ENCODE peak calls at places on chromosomes 11 and 22, in eight cellular contexts. F is LoVo; M is ACHN; P is SK-N-MC; Z is progenitor cell of endocrine pancreas; K is effector memory CD4-positive, alpha-beta T cell; W is NCI-H748 treated with DMSO at 0.1 percent for 48 hours; C is CD8-positive, alpha-beta T cell. N is an unnamed sample.

GRCh38 chr11:114082415-114082748 is 22.9 kb downstream of the ZBTB16 start:
- DNase-seq in W (no peak), K (no peak), F (no peak), P (no peak), M (no peak), C (no peak), Z (no peak), N (no peak)

GRCh38 chr22:34688825-34689224 is 377.1 kb upstream of the ISX start:
- DNase-seq in P (no peak), W (no peak), F (no peak), K (no peak), C (no peak), M (no peak), Z (no peak), N (no peak)

GRCh38 chr11:12377824-12378593 is 638 bp downstream of the PARVA start:
- DNase-seq in Z (peak), W (peak), P (peak), K (no peak), M (peak), F (peak), C (no peak), N (no peak)

GRCh38 chr11:18393581-18394299 is 623 bp upstream of the LDHA start:
- DNase-seq in W (no peak), C (no peak), M (no peak), P (no peak), Z (no peak), F (no peak), K (no peak), N (no peak)

GRCh38 chr11:10868375-10868774 is 10.5 kb upstream of the ZBED5 start:
- DNase-seq in Z (no peak), W (no peak), K (no peak), C (no peak), P (no peak), F (no peak), M (no peak), N (no peak)

GRCh38 chr11:72885853-72886252 is 71.6 kb downstream of the ATG16L2 start:
- DNase-seq in P (no peak), W (no peak), C (no peak), M (no peak), F (no peak), K (no peak), Z (no peak), N (no peak)

GRCh38 chr11:118168751-118169150 is 7.7 kb downstream of the SCN2B start:
- DNase-seq in C (no peak), P (no peak), F (no peak), M (no peak), K (no peak), W (no peak), Z (no peak), N (no peak)

GRCh38 chr22:18008136-18008535 is 16.2 kb downstream of the MICAL3 start:
- DNase-seq in K (no peak), Z (no peak), W (no peak), P (no peak), F (no peak), C (no peak), M (no peak), N (no peak)

GRCh38 chr11:35531246-35531645 is 5.8 kb upstream of the PAMR1 start:
- DNase-seq in M (no peak), P (no peak), F (no peak), K (no peak), Z (no peak), C (no peak), W (no peak), N (no peak)

GRCh38 chr11:34926101-34926830 is 9.8 kb downstream of the PDHX start:
- DNase-seq in W (peak), P (peak), K (no peak), M (peak), C (no peak), Z (no peak), F (peak), N (no peak)

GRCh38 chr11:71096751-71097388 is 155.5 kb downstream of the SHANK2 start:
- DNase-seq in Z (no peak), W (no peak), C (no peak), F (no peak), K (no peak), P (no peak), M (peak), N (no peak)

GRCh38 chr11:203056-203944 is 3.9 kb downstream of the BET1L start:
- DNase-seq in M (no peak), K (no peak), C (no peak), F (no peak), P (no peak), W (no peak), Z (no peak), N (no peak)

GRCh38 chr11:20599424-20600346 is at the start of gene SLC6A5:
- DNase-seq in C (no peak), W (no peak), P (no peak), M (peak), K (no peak), Z (peak), F (peak), N (no peak)

GRCh38 chr11:106077609-106078517 is at the start of gene AASDHPPT:
- DNase-seq in C (no peak), P (peak), Z (no peak), F (peak), K (no peak), M (peak), W (peak), N (no peak)

GRCh38 chr22:27509132-27509920 is 292.2 kb downstream of the MN1 start:
- DNase-seq in W (no peak), K (no peak), M (no peak), C (no peak), F (no peak), P (no peak), Z (no peak), N (no peak)

GRCh38 chr11:84923489-84923888 is 703.7 kb downstream of the DLG2 start:
- DNase-seq in K (no peak), Z (no peak), W (no peak), P (no peak), F (no peak), M (no peak), C (no peak), N (no peak)

GRCh38 chr11:116137753-116138152 is 633.5 kb upstream of the CADM1 start:
- DNase-seq in W (no peak), K (no peak), Z (no peak), M (no peak), F (no peak), P (no peak), C (no peak), N (no peak)

GRCh38 chr22:24146190-24146616 is 35.1 kb upstream of the SUSD2 start:
- DNase-seq in K (no peak), W (no peak), P (peak), F (no peak), Z (no peak), M (no peak), C (no peak), N (no peak)

GRCh38 chr11:57251491-57252104 is 14.5 kb upstream of the APLNR start:
- DNase-seq in M (no peak), F (no peak), K (no peak), C (no peak), Z (no peak), P (no peak), W (peak), N (no peak)

GRCh38 chr22:23114721-23115020 is 27.1 kb downstream of the RSPH14 start:
- DNase-seq in P (no peak), Z (no peak), C (no peak), F (no peak), M (no peak), W (no peak), K (no peak), N (no peak)

GRCh38 chr11:9692696-9693095 is 28.8 kb downstream of the SWAP70 start:
- DNase-seq in F (no peak), P (no peak), W (no peak), K (no peak), Z (no peak), M (no peak), C (no peak), N (no peak)